ENCODE peak calls at places on chromosomes 13 and 19, in eight cellular contexts. One of them, this sample, is unnamed.

GRCh38 chr13:20699715-20700114 is 3.8 kb upstream of the IL17D start:
- DNase-seq in CD4-positive, alpha-beta memory T cell: no peak
- DNase-seq in ascending aorta: no peak
- DNase-seq in breast epithelium: no peak
- DNase-seq in psoas muscle: no peak
- DNase-seq in body of pancreas: no peak
- DNase-seq in osteoblast: no peak
- DNase-seq in astrocyte: no peak
- DNase-seq in this sample: no peak

GRCh38 chr13:50200562-50200961 is 185.3 kb downstream of the KCNRG start:
- DNase-seq in astrocyte: no peak
- DNase-seq in CD4-positive, alpha-beta memory T cell: no peak
- DNase-seq in body of pancreas: no peak
- DNase-seq in psoas muscle: no peak
- DNase-seq in ascending aorta: no peak
- DNase-seq in breast epithelium: no peak
- DNase-seq in osteoblast: no peak
- DNase-seq in this sample: no peak

GRCh38 chr13:30353601-30354000 is 46.2 kb upstream of the KATNAL1 start:
- DNase-seq in ascending aorta: no peak
- DNase-seq in psoas muscle: no peak
- DNase-seq in CD4-positive, alpha-beta memory T cell: no peak
- DNase-seq in breast epithelium: no peak
- DNase-seq in body of pancreas: no peak
- DNase-seq in astrocyte: no peak
- DNase-seq in osteoblast: no peak
- DNase-seq in this sample: no peak

GRCh38 chr13:49356224-49356623 is 87.6 kb downstream of the CAB39L start:
- DNase-seq in breast epithelium: no peak
- DNase-seq in ascending aorta: no peak
- DNase-seq in osteoblast: no peak
- DNase-seq in astrocyte: peak; percentile 96
- DNase-seq in CD4-positive, alpha-beta memory T cell: no peak
- DNase-seq in psoas muscle: no peak
- DNase-seq in body of pancreas: no peak
- DNase-seq in this sample: peak; percentile 52

GRCh38 chr13:114230117-114230516 is 4.6 kb upstream of the CDC16 start:
- DNase-seq in psoas muscle: no peak
- DNase-seq in astrocyte: peak; percentile 33
- DNase-seq in CD4-positive, alpha-beta memory T cell: no peak
- DNase-seq in body of pancreas: no peak
- DNase-seq in breast epithelium: no peak
- DNase-seq in osteoblast: no peak
- DNase-seq in ascending aorta: no peak
- DNase-seq in this sample: no peak

GRCh38 chr19:18807861-18808331 is 16.8 kb upstream of the COMP start:
- DNase-seq in astrocyte: no peak
- DNase-seq in psoas muscle: peak; percentile 61
- DNase-seq in ascending aorta: no peak
- DNase-seq in osteoblast: peak; percentile 82
- DNase-seq in body of pancreas: no peak
- DNase-seq in CD4-positive, alpha-beta memory T cell: no peak
- DNase-seq in breast epithelium: no peak
- DNase-seq in this sample: no peak

GRCh38 chr13:29969286-29969685 is 118.9 kb upstream of the UBL3 start:
- DNase-seq in osteoblast: peak; percentile 91
- DNase-seq in astrocyte: peak; percentile 99
- DNase-seq in body of pancreas: no peak
- DNase-seq in CD4-positive, alpha-beta memory T cell: no peak
- DNase-seq in ascending aorta: no peak
- DNase-seq in breast epithelium: no peak
- DNase-seq in psoas muscle: no peak
- DNase-seq in this sample: peak; percentile 10

GRCh38 chr13:44818428-44818827 is 170.8 kb downstream of the NUFIP1 start:
- DNase-seq in body of pancreas: peak; percentile 23
- DNase-seq in breast epithelium: no peak
- DNase-seq in CD4-positive, alpha-beta memory T cell: no peak
- DNase-seq in ascending aorta: no peak
- DNase-seq in osteoblast: no peak
- DNase-seq in psoas muscle: no peak
- DNase-seq in astrocyte: no peak
- DNase-seq in this sample: peak; percentile 16

GRCh38 chr13:27174766-27175455 is 3.3 kb upstream of the USP12 start:
- DNase-seq in body of pancreas: no peak
- DNase-seq in breast epithelium: no peak
- DNase-seq in astrocyte: no peak
- DNase-seq in CD4-positive, alpha-beta memory T cell: no peak
- DNase-seq in osteoblast: peak; percentile 69
- DNase-seq in psoas muscle: no peak
- DNase-seq in ascending aorta: no peak
- DNase-seq in this sample: no peak

GRCh38 chr13:110442946-110443632 is 118.4 kb downstream of the RAB20 start:
- DNase-seq in psoas muscle: no peak
- DNase-seq in ascending aorta: peak; percentile 56
- DNase-seq in CD4-positive, alpha-beta memory T cell: no peak
- DNase-seq in astrocyte: peak; percentile 41
- DNase-seq in osteoblast: peak; percentile 92
- DNase-seq in breast epithelium: no peak
- DNase-seq in body of pancreas: no peak
- DNase-seq in this sample: peak; percentile 57

GRCh38 chr19:10936661-10937084 is 8.1 kb downstream of the TIMM29 start:
- DNase-seq in osteoblast: peak; percentile 79
- DNase-seq in body of pancreas: peak; percentile 62
- DNase-seq in breast epithelium: no peak
- DNase-seq in psoas muscle: no peak
- DNase-seq in ascending aorta: no peak
- DNase-seq in astrocyte: peak; percentile 66
- DNase-seq in CD4-positive, alpha-beta memory T cell: peak; percentile 63
- DNase-seq in this sample: peak; percentile 64

GRCh38 chr13:26772531-26772930 is 11.9 kb upstream of the GPR12 start:
- DNase-seq in breast epithelium: no peak
- DNase-seq in psoas muscle: no peak
- DNase-seq in osteoblast: no peak
- DNase-seq in astrocyte: no peak
- DNase-seq in CD4-positive, alpha-beta memory T cell: no peak
- DNase-seq in body of pancreas: no peak
- DNase-seq in ascending aorta: no peak
- DNase-seq in this sample: no peak

GRCh38 chr13:75792526-75793187 is 156.5 kb downstream of the LMO7 start:
- DNase-seq in ascending aorta: no peak
- DNase-seq in astrocyte: peak; percentile 56
- DNase-seq in breast epithelium: no peak
- DNase-seq in CD4-positive, alpha-beta memory T cell: no peak
- DNase-seq in body of pancreas: peak; percentile 20
- DNase-seq in osteoblast: no peak
- DNase-seq in psoas muscle: no peak
- DNase-seq in this sample: no peak
- H3K4me3 ChIP-seq in ascending aorta: no peak overlapping the region
- H3K4me3 ChIP-seq in astrocyte: no peak overlapping the region
- H3K4me3 ChIP-seq in breast epithelium: no peak overlapping the region
- H3K4me3 ChIP-seq in CD4-positive, alpha-beta memory T cell: no peak overlapping the region
- H3K4me3 ChIP-seq in body of pancreas: no peak overlapping the region
- H3K4me3 ChIP-seq in osteoblast: no peak overlapping the region
- H3K4me3 ChIP-seq in psoas muscle: peak overlapping the region; percentile 29
- H3K4me3 ChIP-seq in this sample: no peak overlapping the region

GRCh38 chr13:33235078-33235477 is 50.5 kb downstream of the STARD13 start:
- DNase-seq in astrocyte: peak; percentile 53
- DNase-seq in breast epithelium: no peak
- DNase-seq in body of pancreas: no peak
- DNase-seq in psoas muscle: no peak
- DNase-seq in CD4-positive, alpha-beta memory T cell: no peak
- DNase-seq in osteoblast: peak; percentile 80
- DNase-seq in ascending aorta: no peak
- DNase-seq in this sample: no peak

GRCh38 chr13:33232883-33233282 is 52.7 kb downstream of the STARD13 start:
- DNase-seq in body of pancreas: no peak
- DNase-seq in psoas muscle: no peak
- DNase-seq in ascending aorta: no peak
- DNase-seq in astrocyte: no peak
- DNase-seq in CD4-positive, alpha-beta memory T cell: no peak
- DNase-seq in breast epithelium: no peak
- DNase-seq in osteoblast: no peak
- DNase-seq in this sample: no peak

GRCh38 chr13:33236021-33236420 is 49.5 kb downstream of the STARD13 start:
- DNase-seq in body of pancreas: no peak
- DNase-seq in ascending aorta: no peak
- DNase-seq in astrocyte: peak; percentile 89
- DNase-seq in breast epithelium: no peak
- DNase-seq in psoas muscle: no peak
- DNase-seq in CD4-positive, alpha-beta memory T cell: no peak
- DNase-seq in osteoblast: peak; percentile 80
- DNase-seq in this sample: no peak

GRCh38 chr13:33233547-33233946 is 52.0 kb downstream of the STARD13 start:
- DNase-seq in osteoblast: no peak
- DNase-seq in body of pancreas: peak; percentile 43
- DNase-seq in ascending aorta: no peak
- DNase-seq in astrocyte: no peak
- DNase-seq in psoas muscle: no peak
- DNase-seq in CD4-positive, alpha-beta memory T cell: no peak
- DNase-seq in breast epithelium: no peak
- DNase-seq in this sample: no peak

DNA sequence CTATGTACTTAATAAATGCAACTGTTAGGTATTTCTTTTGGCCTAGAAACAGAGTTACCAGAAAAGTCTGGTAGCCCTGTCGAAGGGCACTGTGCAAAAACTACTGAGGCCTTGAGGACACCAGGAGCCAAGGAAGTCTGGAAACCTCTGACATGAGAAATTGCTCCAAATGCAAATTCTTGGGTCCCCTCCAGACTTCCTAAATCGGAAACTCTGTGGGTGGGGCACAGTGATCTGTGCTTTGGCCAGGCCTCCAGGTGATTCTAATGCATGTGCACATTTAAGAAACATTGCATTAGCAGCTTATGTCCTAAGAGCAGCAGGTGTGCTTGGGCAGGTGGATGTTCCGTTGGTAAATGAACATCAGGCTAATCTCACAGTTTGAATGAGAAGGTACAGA is 50.0 kb downstream of the STARD13 start:
- DNase-seq in osteoblast: no peak
- DNase-seq in ascending aorta: no peak
- DNase-seq in psoas muscle: no peak
- DNase-seq in body of pancreas: no peak
- DNase-seq in breast epithelium: no peak
- DNase-seq in CD4-positive, alpha-beta memory T cell: no peak
- DNase-seq in astrocyte: no peak
- DNase-seq in this sample: no peak
- H3K4me3 ChIP-seq in osteoblast: no peak overlapping the region
- H3K4me3 ChIP-seq in ascending aorta: no peak overlapping the region
- H3K4me3 ChIP-seq in psoas muscle: no peak overlapping the region
- H3K4me3 ChIP-seq in body of pancreas: no peak overlapping the region
- H3K4me3 ChIP-seq in breast epithelium: no peak overlapping the region
- H3K4me3 ChIP-seq in CD4-positive, alpha-beta memory T cell: no peak overlapping the region
- H3K4me3 ChIP-seq in astrocyte: peak overlapping the region; percentile 8
- H3K4me3 ChIP-seq in this sample: no peak overlapping the region

GRCh38 chr13:103883152-103883551 is 816.9 kb upstream of the SLC10A2 start:
- DNase-seq in CD4-positive, alpha-beta memory T cell: no peak
- DNase-seq in psoas muscle: peak; percentile 79
- DNase-seq in ascending aorta: peak; percentile 81
- DNase-seq in astrocyte: peak; percentile 92
- DNase-seq in body of pancreas: peak; percentile 89
- DNase-seq in breast epithelium: peak; percentile 87
- DNase-seq in osteoblast: peak; percentile 19
- DNase-seq in this sample: peak; percentile 89
- H3K4me3 ChIP-seq in CD4-positive, alpha-beta memory T cell: no peak overlapping the region
- H3K4me3 ChIP-seq in psoas muscle: peak overlapping the region; percentile 27
- H3K4me3 ChIP-seq in ascending aorta: no peak overlapping the region
- H3K4me3 ChIP-seq in astrocyte: no peak overlapping the region
- H3K4me3 ChIP-seq in body of pancreas: no peak overlapping the region
- H3K4me3 ChIP-seq in breast epithelium: no peak overlapping the region
- H3K4me3 ChIP-seq in osteoblast: no peak overlapping the region
- H3K4me3 ChIP-seq in this sample: no peak overlapping the region

DNA sequence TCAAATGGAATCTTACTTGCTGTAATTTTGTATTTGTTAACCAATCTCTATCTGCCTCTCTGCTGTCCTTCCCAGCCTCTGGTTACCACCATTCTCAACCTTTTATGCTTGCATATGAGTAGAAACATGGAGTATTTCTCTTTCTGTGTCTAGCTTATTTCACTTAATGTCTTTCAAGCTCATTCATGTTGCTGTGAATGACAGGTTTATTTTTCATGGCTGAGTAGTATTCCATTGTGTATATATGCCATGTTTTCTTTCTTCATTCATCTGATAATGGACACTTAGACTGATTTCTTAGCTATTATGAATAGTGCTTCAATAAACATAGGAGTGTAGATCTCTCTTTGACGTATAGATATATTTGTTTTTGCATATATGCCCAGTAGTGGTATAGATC is 13.4 kb downstream of the ZNF460 start:
- DNase-seq in psoas muscle: no peak
- DNase-seq in ascending aorta: no peak
- DNase-seq in breast epithelium: no peak
- DNase-seq in astrocyte: no peak
- DNase-seq in osteoblast: no peak
- DNase-seq in body of pancreas: no peak
- DNase-seq in CD4-positive, alpha-beta memory T cell: no peak
- DNase-seq in this sample: no peak
- H3K4me3 ChIP-seq in psoas muscle: no peak overlapping the region
- H3K4me3 ChIP-seq in ascending aorta: no peak overlapping the region
- H3K4me3 ChIP-seq in breast epithelium: no peak overlapping the region
- H3K4me3 ChIP-seq in astrocyte: no peak overlapping the region
- H3K4me3 ChIP-seq in osteoblast: no peak overlapping the region
- H3K4me3 ChIP-seq in body of pancreas: no peak overlapping the region
- H3K4me3 ChIP-seq in CD4-positive, alpha-beta memory T cell: no peak overlapping the region
- H3K4me3 ChIP-seq in this sample: no peak overlapping the region